ENCODE peak calls at places on chromosomes 6 and 20, in five cellular contexts. A, X, R, B and N are unnamed samples.

GRCh38 chr6:31122803-31123706 is 2.8 kb upstream of the CDSN start:
- DNase-seq in A (no peak), X (no peak), R (no peak), B (peak; percentile 87), N (no peak)

GRCh38 chr6:16333580-16333979 is 95.2 kb downstream of the GMPR start:
- DNase-seq in A (no peak), X (no peak), R (no peak), B (peak; percentile 84), N (peak; percentile 80)

GRCh38 chr20:50921055-50921454 is 10.2 kb downstream of the ADNP start:
- DNase-seq in A (no peak), X (no peak), R (no peak), B (peak; percentile 64), N (no peak)

GRCh38 chr20:62820208-62820961 is 3.5 kb downstream of the COL9A3 start:
- DNase-seq in A (no peak), X (no peak), R (no peak), B (no peak), N (no peak)

GRCh38 chr20:31608256-31608980 is 3.3 kb downstream of the ID1 start:
- DNase-seq in A (no peak), X (no peak), R (no peak), B (peak; percentile 48), N (no peak)

GRCh38 chr6:125867483-125867935 is 76.7 kb downstream of the NCOA7 start:
- DNase-seq in A (peak; percentile 68), X (no peak), R (no peak), B (peak; percentile 86), N (peak; percentile 66)

GRCh38 chr20:58719971-58720371 is 27.4 kb downstream of the NPEPL1 start:
- DNase-seq in A (no peak), X (no peak), R (peak; percentile 7), B (no peak), N (no peak)

GRCh38 chr20:49851991-49852390 is 39.4 kb downstream of the SLC9A8 start:
- DNase-seq in A (no peak), X (no peak), R (no peak), B (no peak), N (no peak)

GRCh38 chr20:13791562-13792459 is 7.0 kb downstream of the NDUFAF5 start:
- DNase-seq in A (no peak), X (no peak), R (no peak), B (no peak), N (no peak)

GRCh38 chr6:87465041-87465440 is 7.7 kb upstream of the SLC35A1 start:
- DNase-seq in A (no peak), X (no peak), R (no peak), B (no peak), N (no peak)

GRCh38 chr6:6362051-6362450 is 41.6 kb upstream of the F13A1 start:
- DNase-seq in A (no peak), X (no peak), R (no peak), B (peak; percentile 17), N (no peak)

GRCh38 chr6:116461563-116462507 is 660 bp downstream of the CALHM6 start:
- DNase-seq in A (no peak), X (no peak), R (peak; percentile 59), B (peak; percentile 53), N (no peak)

GRCh38 chr6:109050447-109051102 is 44.1 kb downstream of the SESN1 start:
- DNase-seq in A (no peak), X (no peak), R (no peak), B (no peak), N (no peak)

GRCh38 chr6:34982424-34982852 is 93.4 kb downstream of the ANKS1A start:
- DNase-seq in A (no peak), X (no peak), R (no peak), B (peak; percentile 35), N (no peak)

GRCh38 chr20:46458891-46459750 is 52.7 kb upstream of the ELMO2 start:
- DNase-seq in A (no peak), X (no peak), R (no peak), B (no peak), N (no peak)

GRCh38 chr6:21648475-21649050 is 55.0 kb downstream of the SOX4 start:
- DNase-seq in A (no peak), X (no peak), R (no peak), B (no peak), N (no peak)

GRCh38 chr6:125812394-125813231 is 21.9 kb downstream of the NCOA7 start:
- DNase-seq in A (peak; percentile 90), X (no peak), R (no peak), B (peak; percentile 93), N (peak; percentile 84)

GRCh38 chr20:13723015-13723414 is 61.7 kb downstream of the ESF1 start:
- DNase-seq in A (no peak), X (no peak), R (no peak), B (peak; percentile 37), N (no peak)

GRCh38 chr6:101126501-101126900 is 245.4 kb upstream of the ASCC3 start:
- DNase-seq in A (no peak), X (no peak), R (no peak), B (no peak), N (no peak)

GRCh38 chr6:39166189-39166917 is 51.4 kb upstream of the SAYSD1 start:
- DNase-seq in A (no peak), X (peak; percentile 28), R (peak; percentile 63), B (peak; percentile 41), N (no peak)

GRCh38 chr6:155093430-155093829 is 98.3 kb downstream of the TIAM2 start:
- DNase-seq in A (no peak), X (no peak), R (no peak), B (no peak), N (no peak)

GRCh38 chr20:42553374-42553773 is 636.3 kb downstream of the PTPRT start:
- DNase-seq in A (no peak), X (no peak), R (no peak), B (no peak), N (no peak)

GRCh38 chr20:13288357-13288756 is 67.3 kb downstream of the ISM1 start:
- DNase-seq in A (no peak), X (no peak), R (no peak), B (no peak), N (no peak)

DNA sequence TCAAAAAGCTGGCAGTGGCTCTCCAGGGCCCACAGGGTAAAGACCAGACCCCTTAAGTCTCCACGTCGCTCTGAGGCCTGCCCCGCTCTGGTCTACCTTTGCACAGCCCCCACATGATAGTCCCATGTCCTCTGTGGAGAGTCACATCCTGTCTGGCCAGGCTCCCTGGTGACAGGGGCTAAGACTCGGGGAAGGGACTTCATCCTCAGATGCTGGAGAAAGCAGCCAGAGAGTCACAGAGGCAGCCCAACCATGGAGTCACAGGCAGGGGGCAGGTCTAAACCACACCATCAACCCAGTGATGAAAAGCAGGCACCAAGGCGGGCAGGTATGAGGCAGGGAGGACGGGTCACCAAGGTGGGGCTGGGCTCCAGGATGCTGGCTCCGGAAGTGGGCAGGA is 62.2 kb downstream of the SLC22A23 start:
- DNase-seq in A (no peak), X (no peak), R (no peak), B (no peak), N (no peak)
- TF ChIP-seq CTCF in A (no peak), X (no peak), R (no peak), B (no peak), N (no peak)

GRCh38 chr6:1614767-1615650 is 5.3 kb downstream of the FOXC1 start:
- DNase-seq in A (no peak), X (no peak), R (no peak), B (no peak), N (no peak)
- H3K4me3 ChIP-seq in A (no peak overlapping the region), X (no peak overlapping the region), R (peak overlapping the region; percentile 22), B (no peak overlapping the region), N (peak overlapping the region; percentile 81)

DNA sequence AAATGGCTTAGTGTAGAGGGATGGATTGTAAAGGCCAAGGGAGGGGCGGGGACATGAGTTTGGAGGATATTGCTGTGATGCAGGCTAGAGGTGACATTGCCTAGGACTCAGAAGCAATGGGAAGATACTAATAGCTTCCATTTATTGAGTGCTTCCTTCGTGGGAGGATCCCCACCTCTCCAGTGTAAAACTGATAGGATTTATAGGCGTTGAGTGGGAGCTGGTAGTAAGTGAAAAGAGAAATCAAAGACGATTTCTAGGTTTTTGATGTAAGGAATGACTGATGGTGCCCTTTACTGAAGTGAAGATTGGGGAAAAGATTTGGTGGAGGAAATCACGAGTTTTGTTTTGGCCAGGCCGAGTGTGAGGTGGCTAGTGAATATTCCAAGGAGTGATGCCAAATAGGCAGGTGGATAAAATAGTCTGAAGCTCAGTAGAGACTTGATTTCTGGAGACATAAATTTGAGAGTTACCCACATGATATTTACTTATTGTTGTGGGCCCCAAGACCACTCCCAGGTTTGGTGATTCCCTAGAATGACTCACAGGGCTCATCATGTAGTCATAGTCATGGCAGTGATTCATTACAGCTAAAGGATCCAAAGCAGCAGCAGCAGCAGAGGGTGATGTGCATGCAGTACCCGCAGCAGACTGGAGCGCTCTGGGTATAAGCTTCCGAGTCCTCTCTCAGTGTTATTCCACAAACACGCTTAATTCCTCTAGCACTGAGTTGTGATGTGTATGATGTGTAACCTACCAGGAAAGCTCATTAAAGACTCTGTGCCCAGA is 10.2 kb downstream of the RPRD1B start:
- DNase-seq in A (no peak), X (peak; percentile 80), R (no peak), B (peak; percentile 51), N (no peak)
- TF ChIP-seq CTCF in A (no peak), X (no peak), R (no peak), B (peak; percentile 14), N (no peak)

DNA sequence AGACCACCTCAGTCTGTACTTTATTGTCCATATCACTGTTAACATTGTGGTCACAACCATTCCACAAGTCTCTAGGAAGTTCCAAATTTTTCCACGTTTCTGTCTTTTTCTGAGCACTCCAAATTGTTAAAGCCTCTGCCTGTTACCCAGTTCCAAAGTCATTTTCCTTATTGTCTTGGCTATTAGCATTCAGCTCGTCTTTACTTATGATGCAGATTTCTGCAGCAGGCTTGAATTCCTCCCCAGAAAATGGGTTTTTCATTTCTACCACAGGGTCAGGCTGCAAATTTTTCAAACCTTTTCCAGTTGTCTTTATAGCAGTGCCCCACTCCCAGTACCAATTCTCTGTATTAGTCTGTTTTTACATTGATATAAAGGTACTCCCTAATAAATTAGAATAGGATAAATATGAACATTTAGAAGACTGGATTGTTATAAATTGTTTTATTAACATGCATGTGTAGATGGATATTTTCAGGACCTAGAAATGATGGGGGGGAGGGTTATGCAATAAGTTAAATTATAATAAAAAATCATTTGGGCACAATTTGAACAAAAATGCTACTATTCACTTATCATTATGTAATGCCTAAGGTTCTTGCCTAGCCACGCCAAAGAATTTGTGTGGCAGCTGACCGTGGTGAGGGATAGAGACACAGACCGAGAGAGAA is 595.3 kb upstream of the ADGRB3 start:
- DNase-seq in A (no peak), X (no peak), R (no peak), B (no peak), N (no peak)
- H3K4me3 ChIP-seq in A (no peak overlapping the region), X (no peak overlapping the region), R (no peak overlapping the region), B (no peak overlapping the region), N (peak overlapping the region; percentile 55)

GRCh38 chr6:93916716-93917115 is 497.4 kb upstream of the EPHA7 start:
- DNase-seq in A (no peak), X (no peak), R (no peak), B (no peak), N (no peak)

GRCh38 chr6:93918258-93918657 is 498.9 kb upstream of the EPHA7 start:
- DNase-seq in A (no peak), X (no peak), R (no peak), B (no peak), N (no peak)

GRCh38 chr6:93919365-93919764 is 500.0 kb upstream of the EPHA7 start:
- DNase-seq in A (no peak), X (no peak), R (no peak), B (no peak), N (no peak)

GRCh38 chr6:93917216-93917615 is 497.9 kb upstream of the EPHA7 start:
- DNase-seq in A (no peak), X (no peak), R (no peak), B (no peak), N (no peak)

GRCh38 chr6:93915961-93916360 is 496.6 kb upstream of the EPHA7 start:
- DNase-seq in A (no peak), X (no peak), R (no peak), B (no peak), N (no peak)
- TF ChIP-seq CTCF in A (no peak), X (no peak), R (no peak), B (no peak), N (no peak)